ENCODE peak calls at places on chromosomes 11 and 22, in nine cellular contexts. U is fibroblast of lung, W is GM23338, B is GM23248, P is HepG2, O is PC-9, I is endothelial cell of umbilical vein, F is H1, T is neural progenitor cell. H is an unnamed sample. For H3K36me3, the result is how much of the 10 kb centered on the place peaks cover.

GRCh38 chr22:19776433-19777031 is 16.0 kb downstream of the TBX1 start:
- DNase-seq in U (no peak), W (no peak), B (peak), P (no peak), O (no peak), I (no peak), F (no peak), T (no peak), H (no peak)

GRCh38 chr11:729492-730074 is 17.7 kb upstream of the TALDO1 start:
- DNase-seq in U (no peak), W (no peak), B (no peak), P (peak), O (no peak), I (no peak), F (no peak), T (no peak), H (no peak)

GRCh38 chr22:45542001-45542520 is 39.4 kb downstream of the FBLN1 start:
- DNase-seq in U (no peak), W (no peak), B (no peak), P (no peak), O (no peak), I (no peak), F (no peak), T (no peak), H (no peak)

GRCh38 chr22:44879301-44879680 is 126.9 kb downstream of the ARHGAP8 start:
- DNase-seq in U (no peak), W (no peak), B (no peak), P (no peak), O (no peak), I (no peak), F (no peak), T (no peak), H (no peak)

GRCh38 chr11:59025097-59025496 is 61.0 kb upstream of the GLYATL1B start:
- DNase-seq in U (no peak), W (no peak), B (no peak), P (peak), O (no peak), I (no peak), F (no peak), T (no peak), H (no peak)

GRCh38 chr22:49536571-49537131 is 291.0 kb downstream of the BRD1 start:
- DNase-seq in U (no peak), W (no peak), B (no peak), P (no peak), O (no peak), I (no peak), F (peak), T (peak), H (no peak)

GRCh38 chr11:118002541-118003019 is 16.4 kb downstream of the IL10RA start:
- DNase-seq in U (no peak), W (peak), B (no peak), P (no peak), O (no peak), I (no peak), F (no peak), T (peak), H (no peak)

GRCh38 chr22:44395116-44396005 is 82.6 kb upstream of the SHISAL1 start:
- DNase-seq in U (no peak), W (no peak), B (no peak), P (no peak), O (no peak), I (no peak), F (no peak), T (no peak), H (no peak)

GRCh38 chr22:30829901-30830550 is 135.4 kb downstream of the OSBP2 start:
- DNase-seq in U (peak), W (no peak), B (peak), P (no peak), O (peak), I (peak), F (no peak), T (no peak), H (peak)

DNA sequence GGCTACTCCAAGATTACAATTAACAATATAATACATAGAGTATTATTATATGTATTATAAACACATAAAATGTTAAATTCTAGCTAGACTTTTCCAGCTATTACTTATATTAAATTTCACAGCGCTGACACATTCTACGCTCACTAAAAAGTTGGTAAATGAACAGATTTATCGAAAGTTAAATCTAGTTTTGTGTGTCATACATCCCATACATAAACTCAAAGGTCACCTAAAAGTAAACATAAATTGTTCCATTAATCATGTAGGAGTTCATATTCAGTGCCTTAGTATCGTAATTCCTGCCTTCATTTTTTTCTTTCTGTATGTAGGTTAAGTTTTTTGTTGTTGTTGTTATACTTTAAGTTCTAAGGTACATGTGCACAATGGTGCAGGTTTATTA is 10.9 kb downstream of the FNBP4 start:
- DNase-seq in U (no peak), W (no peak), B (no peak), P (no peak), O (no peak), I (no peak), F (no peak), T (no peak), H (no peak)
- H3K36me3 ChIP-seq in U (under half), W (half or more), B (half or more), P (half or more), O (half or more), I (under half), F (half or more), T (under half), H (half or more)

GRCh38 chr11:69817265-69818236 is 1.7 kb downstream of the FGF3 start:
- DNase-seq in U (no peak), W (peak), B (peak), P (no peak), O (peak), I (no peak), F (no peak), T (peak), H (no peak)
- TF ChIP-seq EZH2 in U (peak), W (peak), B (no peak), P (no peak), O (peak), I (peak), F (peak), T (peak), H (peak)

GRCh38 chr11:129846508-129847335 is 31.1 kb downstream of the TMEM45B start:
- DNase-seq in U (peak), W (no peak), B (peak), P (peak), O (peak), I (no peak), F (no peak), T (no peak), H (peak)
- H3K4me2 ChIP-seq in U (no peak), W (no peak), B (peak), P (no peak), O (peak), I (no peak), F (no peak), T (no peak), H (peak)

GRCh38 chr11:93686226-93686625 is 24.7 kb downstream of the CEP295 start:
- DNase-seq in U (no peak), W (no peak), B (peak), P (no peak), O (no peak), I (no peak), F (no peak), T (no peak), H (no peak)
- H3K36me3 ChIP-seq in U (under half), W (under half), B (under half), P (half or more), O (half or more), I (under half), F (under half), T (under half), H (under half)

GRCh38 chr22:38455530-38456271 is 702 bp upstream of the KCNJ4 start:
- DNase-seq in U (peak), W (peak), B (no peak), P (no peak), O (peak), I (no peak), F (no peak), T (peak), H (no peak)
- TF ChIP-seq EZH2 in U (no peak), W (peak), B (peak), P (no peak), O (peak), I (no peak), F (no peak), T (peak), H (peak)

DNA sequence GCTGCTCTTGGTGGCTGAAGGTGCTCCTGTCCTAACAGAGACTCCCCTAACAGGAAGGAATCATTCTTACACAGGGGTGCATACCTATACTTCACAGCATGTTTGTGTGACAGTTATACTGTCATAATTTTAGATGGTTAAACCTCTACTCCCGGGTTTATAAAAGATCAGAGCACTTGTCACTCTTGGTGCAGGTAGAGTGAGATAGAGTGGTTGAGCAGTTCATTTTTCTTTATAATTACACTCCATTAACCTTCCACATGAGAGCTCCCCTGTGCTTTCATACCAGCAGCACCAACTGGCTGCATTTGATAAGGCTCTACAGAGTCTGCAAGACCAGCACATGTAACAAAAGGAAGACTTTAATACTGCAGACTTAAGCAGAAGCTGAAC is 72.9 kb downstream of the LARGE2 start:
- DNase-seq in U (no peak), W (no peak), B (no peak), P (no peak), O (no peak), I (no peak), F (no peak), T (no peak), H (no peak)
- H3K4me2 ChIP-seq in U (no peak), W (peak), B (no peak), P (no peak), O (no peak), I (no peak), F (no peak), T (peak), H (no peak)

DNA sequence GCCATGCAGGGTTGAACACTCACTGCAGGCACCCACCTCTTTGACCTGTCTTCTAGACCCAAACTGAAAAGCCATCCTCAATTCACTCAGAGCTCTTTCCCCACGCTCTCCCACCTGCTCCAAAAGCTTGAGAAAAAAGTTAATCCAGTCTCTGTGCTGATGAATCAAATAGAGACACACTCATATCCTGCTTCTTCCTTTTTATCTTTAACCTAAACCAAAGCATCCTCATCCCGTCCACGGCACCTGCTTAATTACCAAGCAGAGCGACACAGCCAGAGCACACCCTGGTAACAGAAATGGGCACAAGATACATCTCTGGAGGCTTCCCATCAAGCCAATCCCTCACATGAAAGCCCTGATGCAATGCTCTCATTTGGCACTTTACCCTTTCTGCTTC is 102.6 kb downstream of the PLEKHA7 start:
- DNase-seq in U (no peak), W (no peak), B (no peak), P (no peak), O (no peak), I (no peak), F (no peak), T (no peak), H (no peak)
- H3K36me3 ChIP-seq in U (under half), W (under half), B (under half), P (under half), O (under half), I (under half), F (under half), T (under half), H (under half)

DNA sequence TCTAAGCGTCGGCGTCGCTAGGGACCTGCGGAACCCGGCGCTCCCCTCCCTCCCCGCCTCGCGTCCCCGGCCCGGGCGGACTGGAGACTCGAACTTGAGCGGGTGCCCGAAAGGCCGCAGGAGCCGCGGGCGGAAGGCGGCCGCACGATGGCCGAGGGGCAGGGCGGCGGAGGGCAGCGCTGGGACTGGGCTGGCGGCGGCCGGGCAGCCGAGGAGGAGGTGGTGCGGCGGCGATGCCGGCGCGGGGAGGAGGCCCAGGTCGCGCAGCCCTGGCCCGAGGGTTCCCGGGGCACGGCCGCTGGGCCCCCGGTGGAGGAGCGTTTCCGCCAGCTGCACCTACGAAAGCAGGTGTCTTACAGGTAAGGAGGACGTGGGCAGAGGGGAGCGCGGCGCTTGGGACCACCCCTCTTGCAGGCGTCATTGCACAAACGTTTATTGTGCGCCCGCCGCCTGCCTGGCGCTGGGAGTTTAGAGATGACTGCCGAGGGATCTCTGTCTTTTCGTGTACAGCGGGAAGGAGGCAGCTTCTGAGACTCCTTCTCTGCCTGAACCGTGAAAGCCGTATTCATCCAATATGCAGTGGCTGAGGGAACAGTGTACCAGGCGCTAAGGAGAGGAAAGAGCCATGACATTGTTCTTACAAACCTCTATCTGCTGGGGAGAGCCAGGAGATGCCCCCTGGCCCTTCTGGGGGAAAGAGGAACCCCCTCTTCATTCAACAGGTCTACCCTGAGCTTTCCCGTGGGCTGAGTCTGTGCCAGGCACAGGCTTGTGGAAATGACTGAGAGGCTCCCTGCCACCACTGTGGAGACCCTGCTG is 13.9 kb upstream of the DGKZ start:
- DNase-seq in U (no peak), W (peak), B (peak), P (no peak), O (no peak), I (no peak), F (no peak), T (peak), H (no peak)
- TF ChIP-seq EZH2 in U (peak), W (peak), B (no peak), P (peak), O (no peak), I (peak), F (peak), T (no peak), H (peak)